ENCODE peak calls at places on chromosomes 2 and 18, in eight cellular contexts. U is endothelial cell of umbilical vein, P is HCT116, J is kidney, K is GM23248, B is fibroblast of lung, L is HepG2, G is K562. V is an unnamed sample.

GRCh38 chr2:19540739-19541503 is 182.5 kb upstream of the OSR1 start:
- DNase-seq in U (no peak), P (peak; percentile 56), J (no peak), K (peak; percentile 95), B (peak; percentile 86), L (no peak), G (no peak), V (peak; percentile 7)

GRCh38 chr18:41666251-41666650 is 288.8 kb upstream of the PIK3C3 start:
- DNase-seq in U (peak; percentile 97), P (no peak), J (no peak), K (no peak), B (no peak), L (no peak), G (no peak), V (no peak)

GRCh38 chr2:16870677-16871076 is 205.0 kb upstream of the CYRIA start:
- DNase-seq in U (no peak), P (no peak), J (no peak), K (no peak), B (no peak), L (no peak), G (no peak), V (no peak)

GRCh38 chr2:210072922-210073509 is 70.6 kb downstream of the RPE start:
- DNase-seq in U (peak; percentile 78), P (peak; percentile 35), J (no peak), K (peak; percentile 73), B (peak; percentile 46), L (peak; percentile 46), G (peak; percentile 13), V (peak; percentile 11)

GRCh38 chr18:63313409-63313917 is 6.1 kb downstream of the BCL2 start:
- DNase-seq in U (no peak), P (no peak), J (no peak), K (no peak), B (no peak), L (no peak), G (no peak), V (no peak)

GRCh38 chr2:96916156-96917007 is 46.5 kb upstream of the SEMA4C start:
- DNase-seq in U (no peak), P (no peak), J (no peak), K (no peak), B (no peak), L (no peak), G (no peak), V (no peak)

GRCh38 chr2:128548461-128548891 is 229.8 kb upstream of the HS6ST1 start:
- DNase-seq in U (no peak), P (no peak), J (peak; percentile 40), K (no peak), B (no peak), L (no peak), G (no peak), V (no peak)

GRCh38 chr2:82790277-82791021 is 1668.6 kb downstream of the SUCLG1 start:
- DNase-seq in U (no peak), P (no peak), J (peak; percentile 74), K (peak; percentile 4), B (peak; percentile 30), L (peak; percentile 7), G (no peak), V (no peak)

GRCh38 chr2:176501652-176502051 is 232.4 kb downstream of the MTX2 start:
- DNase-seq in U (no peak), P (no peak), J (no peak), K (no peak), B (no peak), L (no peak), G (no peak), V (no peak)

GRCh38 chr2:112876971-112877361 is 34.0 kb upstream of the IL37 start:
- DNase-seq in U (no peak), P (no peak), J (no peak), K (peak; percentile 24), B (peak; percentile 14), L (no peak), G (no peak), V (no peak)

GRCh38 chr2:229422005-229422404 is 150.9 kb upstream of the PID1 start:
- DNase-seq in U (no peak), P (no peak), J (no peak), K (no peak), B (no peak), L (no peak), G (no peak), V (no peak)

GRCh38 chr2:125037135-125037653 is 1012.1 kb downstream of the CNTNAP5 start:
- DNase-seq in U (no peak), P (no peak), J (peak; percentile 49), K (no peak), B (no peak), L (no peak), G (no peak), V (no peak)

GRCh38 chr2:144511945-144512344 is 8.0 kb downstream of the ZEB2 start:
- DNase-seq in U (peak; percentile 41), P (no peak), J (no peak), K (no peak), B (peak; percentile 34), L (no peak), G (no peak), V (no peak)

GRCh38 chr2:144512421-144513272 is 7.3 kb downstream of the ZEB2 start:
- DNase-seq in U (peak; percentile 34), P (no peak), J (no peak), K (peak; percentile 49), B (peak; percentile 22), L (no peak), G (no peak), V (no peak)

GRCh38 chr2:144515425-144515693 is 4.6 kb downstream of the ZEB2 start:
- DNase-seq in U (no peak), P (no peak), J (no peak), K (no peak), B (no peak), L (no peak), G (no peak), V (no peak)

GRCh38 chr2:144514731-144515424 is 5.0 kb downstream of the ZEB2 start:
- DNase-seq in U (peak; percentile 47), P (no peak), J (no peak), K (peak; percentile 47), B (peak; percentile 34), L (no peak), G (no peak), V (no peak)

DNA sequence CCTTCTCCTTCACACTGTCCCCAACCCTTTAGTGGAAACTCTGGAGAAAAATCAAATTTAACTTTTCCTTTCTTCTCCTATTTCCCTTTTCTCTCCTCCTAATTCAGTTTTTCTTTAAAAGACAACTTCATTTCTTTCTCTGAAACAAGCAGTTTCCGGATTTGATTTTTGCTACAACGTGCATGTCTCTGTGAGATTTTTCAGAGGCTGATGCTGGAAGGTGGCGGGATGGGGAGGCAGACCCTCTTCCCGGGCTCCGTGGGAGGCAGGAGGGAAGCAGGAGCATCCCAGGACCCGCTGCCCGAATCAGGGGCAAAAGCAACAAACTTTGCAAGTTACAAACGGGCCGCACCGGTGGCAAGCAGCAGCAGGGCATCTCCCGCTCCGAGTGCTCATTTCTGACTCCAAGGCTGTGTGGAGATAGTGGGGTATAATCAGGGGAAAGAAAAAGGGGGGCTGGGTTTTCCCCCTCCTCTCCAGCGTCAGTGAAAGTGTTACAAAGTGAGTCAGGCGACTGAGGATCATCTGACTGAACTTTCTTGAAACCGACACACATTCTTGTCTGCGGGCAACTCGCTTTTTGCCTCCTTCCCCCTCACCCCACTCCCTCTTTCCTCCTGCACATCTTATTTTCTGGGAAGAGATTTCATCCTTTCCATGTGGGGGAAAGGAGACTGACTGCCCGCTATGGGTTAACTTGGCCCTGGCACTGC is 6.4 kb downstream of the ZEB2 start:
- DNase-seq in U (peak; percentile 48), P (no peak), J (peak; percentile 63), K (peak; percentile 72), B (peak; percentile 89), L (no peak), G (no peak), V (no peak)
- H3K27ac ChIP-seq in U (peak overlapping the region; percentile 42), P (no peak overlapping the region), J (peak overlapping the region; percentile 59), K (peak overlapping the region; percentile 99), B (peak overlapping the region; percentile 96), L (no peak overlapping the region), G (peak overlapping the region; percentile 28), V (no peak overlapping the region)

GRCh38 chr2:177606636-177607035 is 214.1 kb downstream of the AGPS start:
- DNase-seq in U (peak; percentile 36), P (no peak), J (no peak), K (no peak), B (peak; percentile 11), L (no peak), G (no peak), V (no peak)

GRCh38 chr2:177611310-177611886 is 218.8 kb downstream of the AGPS start:
- DNase-seq in U (no peak), P (no peak), J (no peak), K (no peak), B (no peak), L (no peak), G (no peak), V (no peak)

GRCh38 chr2:177612651-177613050 is 220.1 kb downstream of the AGPS start:
- DNase-seq in U (no peak), P (no peak), J (no peak), K (no peak), B (no peak), L (no peak), G (no peak), V (no peak)

GRCh38 chr2:177616066-177616465 is 223.5 kb downstream of the AGPS start:
- DNase-seq in U (no peak), P (no peak), J (no peak), K (no peak), B (no peak), L (no peak), G (no peak), V (no peak)

GRCh38 chr2:177610813-177611212 is 218.2 kb downstream of the AGPS start:
- DNase-seq in U (no peak), P (no peak), J (no peak), K (no peak), B (no peak), L (no peak), G (no peak), V (no peak)
- H3K9ac ChIP-seq in U (no peak overlapping the region), P (no peak overlapping the region), J (no peak overlapping the region), K (no peak overlapping the region), B (no peak overlapping the region), L (no peak overlapping the region), G (no peak overlapping the region), V (no peak overlapping the region)

GRCh38 chr18:55400590-55401274 is 187.3 kb downstream of the TCF4 start:
- DNase-seq in U (peak; percentile 65), P (no peak), J (no peak), K (peak; percentile 47), B (peak; percentile 49), L (no peak), G (no peak), V (no peak)
- H3K27ac ChIP-seq in U (peak overlapping the region; percentile 96), P (no peak overlapping the region), J (no peak overlapping the region), K (peak overlapping the region; percentile 88), B (peak overlapping the region; percentile 70), L (no peak overlapping the region), G (no peak overlapping the region), V (no peak overlapping the region)

DNA sequence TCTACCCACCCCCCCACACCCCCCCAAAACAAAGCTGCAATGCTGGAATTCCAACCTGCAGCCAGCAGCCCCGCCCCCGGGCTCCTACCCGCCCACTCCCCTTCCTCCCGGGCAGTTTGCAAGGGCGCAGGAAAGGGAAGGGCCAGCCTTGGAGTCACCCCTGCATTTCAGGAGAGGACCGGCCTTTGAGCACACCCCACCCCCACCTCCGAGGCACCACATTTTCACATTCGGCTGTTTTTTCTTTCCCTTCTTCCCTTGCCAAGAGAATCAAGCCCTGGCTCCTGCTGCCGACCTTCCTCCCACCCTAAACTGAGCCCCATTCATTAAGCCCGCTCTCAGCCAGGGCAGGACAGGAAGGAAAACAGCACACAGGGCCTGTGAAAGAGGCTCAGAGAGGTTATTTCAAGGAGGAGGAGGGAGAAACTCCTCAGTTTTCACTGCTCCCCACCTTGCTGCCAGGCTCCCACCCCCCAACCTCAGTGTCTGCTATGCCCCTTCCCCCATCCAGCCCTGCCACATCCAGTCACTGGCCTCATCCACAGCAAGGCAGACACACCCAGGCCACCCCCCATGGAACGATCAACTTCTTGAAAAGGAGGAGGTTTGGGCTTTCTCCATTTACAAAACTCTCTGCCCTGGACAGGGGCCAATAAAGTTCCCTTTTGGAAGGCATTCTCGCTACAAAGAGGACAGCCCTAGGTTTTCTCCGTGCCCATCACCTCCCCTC is 11.2 kb downstream of the SMAD7 start:
- DNase-seq in U (peak; percentile 69), P (no peak), J (peak; percentile 89), K (peak; percentile 75), B (peak; percentile 79), L (no peak), G (no peak), V (no peak)
- H3K9ac ChIP-seq in U (peak overlapping the region; percentile 27), P (no peak overlapping the region), J (peak overlapping the region; percentile 49), K (peak overlapping the region; percentile 69), B (peak overlapping the region; percentile 40), L (peak overlapping the region; percentile 14), G (no peak overlapping the region), V (no peak overlapping the region)

V was measured in DND-41.